ENCODE peak calls at places on chromosomes 6 and 20, in five cellular contexts. One of them, this sample, is unnamed.

GRCh38 chr20:33012327-33013189 is 5.1 kb downstream of the BPIFB2 start:
- DNase-seq in NCI-H345: no peak
- DNase-seq in activated T-cell treated with anti-CD3 and anti-CD28 coated beads for 24 hours: no peak
- DNase-seq in left cardiac atrium: no peak
- DNase-seq in activated CD4-positive, alpha-beta T cell treated with anti-CD3 and anti-CD28 coated beads for 24 hours: no peak
- DNase-seq in this sample: no peak

GRCh38 chr6:19876672-19877071 is 39.5 kb downstream of the ID4 start:
- DNase-seq in activated CD4-positive, alpha-beta T cell treated with anti-CD3 and anti-CD28 coated beads for 24 hours: no peak
- DNase-seq in NCI-H345: no peak
- DNase-seq in left cardiac atrium: no peak
- DNase-seq in activated T-cell treated with anti-CD3 and anti-CD28 coated beads for 24 hours: no peak
- DNase-seq in this sample: no peak

GRCh38 chr20:51542033-51542893 is at the start of gene NFATC2:
- DNase-seq in activated T-cell treated with anti-CD3 and anti-CD28 coated beads for 24 hours: peak; percentile 48
- DNase-seq in activated CD4-positive, alpha-beta T cell treated with anti-CD3 and anti-CD28 coated beads for 24 hours: peak; percentile 37
- DNase-seq in NCI-H345: peak; percentile 64
- DNase-seq in left cardiac atrium: peak; percentile 65
- DNase-seq in this sample: no peak

GRCh38 chr6:86148586-86148985 is 505.9 kb upstream of the SYNCRIP start:
- DNase-seq in left cardiac atrium: no peak
- DNase-seq in activated CD4-positive, alpha-beta T cell treated with anti-CD3 and anti-CD28 coated beads for 24 hours: no peak
- DNase-seq in activated T-cell treated with anti-CD3 and anti-CD28 coated beads for 24 hours: no peak
- DNase-seq in NCI-H345: no peak
- DNase-seq in this sample: no peak

GRCh38 chr6:3325210-3325609 is 66.5 kb downstream of the PSMG4 start:
- DNase-seq in NCI-H345: no peak
- DNase-seq in activated CD4-positive, alpha-beta T cell treated with anti-CD3 and anti-CD28 coated beads for 24 hours: no peak
- DNase-seq in activated T-cell treated with anti-CD3 and anti-CD28 coated beads for 24 hours: no peak
- DNase-seq in left cardiac atrium: peak; percentile 46
- DNase-seq in this sample: no peak

GRCh38 chr20:33689973-33690372 is 3.8 kb upstream of the E2F1 start:
- DNase-seq in left cardiac atrium: no peak
- DNase-seq in activated CD4-positive, alpha-beta T cell treated with anti-CD3 and anti-CD28 coated beads for 24 hours: peak; percentile 34
- DNase-seq in activated T-cell treated with anti-CD3 and anti-CD28 coated beads for 24 hours: no peak
- DNase-seq in NCI-H345: no peak
- DNase-seq in this sample: no peak

GRCh38 chr20:17614176-17614811 is 44.4 kb downstream of the DSTN start:
- DNase-seq in activated T-cell treated with anti-CD3 and anti-CD28 coated beads for 24 hours: no peak
- DNase-seq in NCI-H345: peak; percentile 49
- DNase-seq in left cardiac atrium: peak; percentile 85
- DNase-seq in activated CD4-positive, alpha-beta T cell treated with anti-CD3 and anti-CD28 coated beads for 24 hours: no peak
- DNase-seq in this sample: no peak

GRCh38 chr6:71289039-71289801 is 609 bp downstream of the OGFRL1 start:
- DNase-seq in NCI-H345: peak; percentile 18
- DNase-seq in activated T-cell treated with anti-CD3 and anti-CD28 coated beads for 24 hours: no peak
- DNase-seq in left cardiac atrium: peak; percentile 42
- DNase-seq in activated CD4-positive, alpha-beta T cell treated with anti-CD3 and anti-CD28 coated beads for 24 hours: no peak
- DNase-seq in this sample: no peak

GRCh38 chr6:136646377-136646776 is 96.2 kb upstream of the MAP7 start:
- DNase-seq in NCI-H345: no peak
- DNase-seq in activated T-cell treated with anti-CD3 and anti-CD28 coated beads for 24 hours: no peak
- DNase-seq in left cardiac atrium: no peak
- DNase-seq in activated CD4-positive, alpha-beta T cell treated with anti-CD3 and anti-CD28 coated beads for 24 hours: no peak
- DNase-seq in this sample: no peak

GRCh38 chr6:95017922-95018321 is 559.4 kb upstream of the MANEA start:
- DNase-seq in activated CD4-positive, alpha-beta T cell treated with anti-CD3 and anti-CD28 coated beads for 24 hours: no peak
- DNase-seq in NCI-H345: peak; percentile 16
- DNase-seq in activated T-cell treated with anti-CD3 and anti-CD28 coated beads for 24 hours: no peak
- DNase-seq in left cardiac atrium: no peak
- DNase-seq in this sample: no peak

GRCh38 chr20:59078231-59078630 is 35.6 kb upstream of the PRELID3B start:
- DNase-seq in left cardiac atrium: no peak
- DNase-seq in activated T-cell treated with anti-CD3 and anti-CD28 coated beads for 24 hours: no peak
- DNase-seq in activated CD4-positive, alpha-beta T cell treated with anti-CD3 and anti-CD28 coated beads for 24 hours: no peak
- DNase-seq in NCI-H345: no peak
- DNase-seq in this sample: no peak

GRCh38 chr6:43394982-43395381 is 25.5 kb upstream of the ZNF318 start:
- DNase-seq in left cardiac atrium: no peak
- DNase-seq in NCI-H345: no peak
- DNase-seq in activated CD4-positive, alpha-beta T cell treated with anti-CD3 and anti-CD28 coated beads for 24 hours: no peak
- DNase-seq in activated T-cell treated with anti-CD3 and anti-CD28 coated beads for 24 hours: no peak
- DNase-seq in this sample: no peak

GRCh38 chr6:22448311-22448711 is 121.1 kb upstream of the HDGFL1 start:
- DNase-seq in activated T-cell treated with anti-CD3 and anti-CD28 coated beads for 24 hours: no peak
- DNase-seq in activated CD4-positive, alpha-beta T cell treated with anti-CD3 and anti-CD28 coated beads for 24 hours: no peak
- DNase-seq in NCI-H345: no peak
- DNase-seq in left cardiac atrium: no peak
- DNase-seq in this sample: no peak

GRCh38 chr6:128528241-128528640 is 7.8 kb upstream of the PTPRK start:
- DNase-seq in NCI-H345: no peak
- DNase-seq in activated T-cell treated with anti-CD3 and anti-CD28 coated beads for 24 hours: no peak
- DNase-seq in left cardiac atrium: no peak
- DNase-seq in activated CD4-positive, alpha-beta T cell treated with anti-CD3 and anti-CD28 coated beads for 24 hours: no peak
- DNase-seq in this sample: no peak

GRCh38 chr20:34980543-34981213 is 25.0 kb downstream of the MYH7B start:
- DNase-seq in activated CD4-positive, alpha-beta T cell treated with anti-CD3 and anti-CD28 coated beads for 24 hours: no peak
- DNase-seq in left cardiac atrium: peak; percentile 29
- DNase-seq in activated T-cell treated with anti-CD3 and anti-CD28 coated beads for 24 hours: no peak
- DNase-seq in NCI-H345: no peak
- DNase-seq in this sample: no peak

GRCh38 chr6:3414704-3415453 is 42.0 kb downstream of the SLC22A23 start:
- DNase-seq in NCI-H345: no peak
- DNase-seq in left cardiac atrium: no peak
- DNase-seq in activated CD4-positive, alpha-beta T cell treated with anti-CD3 and anti-CD28 coated beads for 24 hours: no peak
- DNase-seq in activated T-cell treated with anti-CD3 and anti-CD28 coated beads for 24 hours: peak; percentile 4
- DNase-seq in this sample: no peak

GRCh38 chr6:147037881-147038280 is 166.3 kb upstream of the STXBP5 start:
- DNase-seq in NCI-H345: no peak
- DNase-seq in activated CD4-positive, alpha-beta T cell treated with anti-CD3 and anti-CD28 coated beads for 24 hours: no peak
- DNase-seq in activated T-cell treated with anti-CD3 and anti-CD28 coated beads for 24 hours: no peak
- DNase-seq in left cardiac atrium: no peak
- DNase-seq in this sample: no peak

GRCh38 chr6:97591955-97592354 is 308.9 kb upstream of the MMS22L start:
- DNase-seq in left cardiac atrium: no peak
- DNase-seq in NCI-H345: no peak
- DNase-seq in activated T-cell treated with anti-CD3 and anti-CD28 coated beads for 24 hours: no peak
- DNase-seq in activated CD4-positive, alpha-beta T cell treated with anti-CD3 and anti-CD28 coated beads for 24 hours: no peak
- DNase-seq in this sample: peak; percentile 33

GRCh38 chr6:31737315-31738047 is 1.2 kb upstream of the CLIC1 start:
- DNase-seq in activated T-cell treated with anti-CD3 and anti-CD28 coated beads for 24 hours: no peak
- DNase-seq in activated CD4-positive, alpha-beta T cell treated with anti-CD3 and anti-CD28 coated beads for 24 hours: no peak
- DNase-seq in NCI-H345: peak; percentile 40
- DNase-seq in left cardiac atrium: no peak
- DNase-seq in this sample: no peak

GRCh38 chr6:122641818-122642217 is 31.6 kb downstream of the PKIB start:
- DNase-seq in left cardiac atrium: no peak
- DNase-seq in activated CD4-positive, alpha-beta T cell treated with anti-CD3 and anti-CD28 coated beads for 24 hours: no peak
- DNase-seq in NCI-H345: no peak
- DNase-seq in activated T-cell treated with anti-CD3 and anti-CD28 coated beads for 24 hours: no peak
- DNase-seq in this sample: no peak

GRCh38 chr6:12657884-12658283 is 58.7 kb upstream of the PHACTR1 start:
- DNase-seq in activated T-cell treated with anti-CD3 and anti-CD28 coated beads for 24 hours: no peak
- DNase-seq in activated CD4-positive, alpha-beta T cell treated with anti-CD3 and anti-CD28 coated beads for 24 hours: no peak
- DNase-seq in left cardiac atrium: no peak
- DNase-seq in NCI-H345: no peak
- DNase-seq in this sample: no peak

GRCh38 chr20:5584678-5585077 is 165.5 kb upstream of the SHLD1 start:
- DNase-seq in activated T-cell treated with anti-CD3 and anti-CD28 coated beads for 24 hours: no peak
- DNase-seq in activated CD4-positive, alpha-beta T cell treated with anti-CD3 and anti-CD28 coated beads for 24 hours: no peak
- DNase-seq in NCI-H345: no peak
- DNase-seq in left cardiac atrium: no peak
- DNase-seq in this sample: no peak

GRCh38 chr6:109595998-109596397 is 95.0 kb downstream of the AK9 start:
- DNase-seq in left cardiac atrium: no peak
- DNase-seq in activated CD4-positive, alpha-beta T cell treated with anti-CD3 and anti-CD28 coated beads for 24 hours: no peak
- DNase-seq in activated T-cell treated with anti-CD3 and anti-CD28 coated beads for 24 hours: no peak
- DNase-seq in NCI-H345: peak; percentile 16
- DNase-seq in this sample: no peak

GRCh38 chr6:31470801-31471200 is 27.1 kb upstream of the MICB start:
- DNase-seq in activated T-cell treated with anti-CD3 and anti-CD28 coated beads for 24 hours: no peak
- DNase-seq in left cardiac atrium: no peak
- DNase-seq in activated CD4-positive, alpha-beta T cell treated with anti-CD3 and anti-CD28 coated beads for 24 hours: no peak
- DNase-seq in NCI-H345: no peak
- DNase-seq in this sample: no peak

GRCh38 chr20:24160563-24161355 is 172.2 kb upstream of the GGTLC1 start:
- DNase-seq in left cardiac atrium: peak; percentile 36
- DNase-seq in NCI-H345: peak; percentile 32
- DNase-seq in activated T-cell treated with anti-CD3 and anti-CD28 coated beads for 24 hours: no peak
- DNase-seq in activated CD4-positive, alpha-beta T cell treated with anti-CD3 and anti-CD28 coated beads for 24 hours: no peak
- DNase-seq in this sample: peak; percentile 48

GRCh38 chr20:53672484-53673129 is 79.0 kb upstream of the ZNF217 start:
- DNase-seq in activated CD4-positive, alpha-beta T cell treated with anti-CD3 and anti-CD28 coated beads for 24 hours: no peak
- DNase-seq in NCI-H345: no peak
- DNase-seq in activated T-cell treated with anti-CD3 and anti-CD28 coated beads for 24 hours: no peak
- DNase-seq in left cardiac atrium: no peak
- DNase-seq in this sample: no peak

GRCh38 chr6:52887912-52888535 is 21.5 kb downstream of the GSTA3 start:
- DNase-seq in NCI-H345: no peak
- DNase-seq in left cardiac atrium: no peak
- DNase-seq in activated T-cell treated with anti-CD3 and anti-CD28 coated beads for 24 hours: no peak
- DNase-seq in activated CD4-positive, alpha-beta T cell treated with anti-CD3 and anti-CD28 coated beads for 24 hours: no peak
- DNase-seq in this sample: no peak

GRCh38 chr6:128139519-128139918 is 238.7 kb upstream of the THEMIS start:
- DNase-seq in activated T-cell treated with anti-CD3 and anti-CD28 coated beads for 24 hours: no peak
- DNase-seq in NCI-H345: no peak
- DNase-seq in left cardiac atrium: no peak
- DNase-seq in activated CD4-positive, alpha-beta T cell treated with anti-CD3 and anti-CD28 coated beads for 24 hours: no peak
- DNase-seq in this sample: no peak

GRCh38 chr6:11064836-11065235 is 20.7 kb upstream of the ELOVL2 start:
- DNase-seq in left cardiac atrium: no peak
- DNase-seq in activated CD4-positive, alpha-beta T cell treated with anti-CD3 and anti-CD28 coated beads for 24 hours: no peak
- DNase-seq in NCI-H345: no peak
- DNase-seq in activated T-cell treated with anti-CD3 and anti-CD28 coated beads for 24 hours: no peak
- DNase-seq in this sample: no peak

GRCh38 chr6:157222201-157222981 is 100.9 kb downstream of the TMEM242 start:
- DNase-seq in left cardiac atrium: no peak
- DNase-seq in activated CD4-positive, alpha-beta T cell treated with anti-CD3 and anti-CD28 coated beads for 24 hours: no peak
- DNase-seq in activated T-cell treated with anti-CD3 and anti-CD28 coated beads for 24 hours: no peak
- DNase-seq in NCI-H345: no peak
- DNase-seq in this sample: no peak

GRCh38 chr20:2341336-2341735 is 39.4 kb upstream of the TGM6 start:
- DNase-seq in activated T-cell treated with anti-CD3 and anti-CD28 coated beads for 24 hours: no peak
- DNase-seq in NCI-H345: no peak
- DNase-seq in left cardiac atrium: no peak
- DNase-seq in activated CD4-positive, alpha-beta T cell treated with anti-CD3 and anti-CD28 coated beads for 24 hours: no peak
- DNase-seq in this sample: no peak

GRCh38 chr6:53464483-53464882 is 80.4 kb downstream of the GCLC start:
- DNase-seq in left cardiac atrium: no peak
- DNase-seq in activated CD4-positive, alpha-beta T cell treated with anti-CD3 and anti-CD28 coated beads for 24 hours: no peak
- DNase-seq in activated T-cell treated with anti-CD3 and anti-CD28 coated beads for 24 hours: no peak
- DNase-seq in NCI-H345: no peak
- DNase-seq in this sample: no peak

GRCh38 chr20:18056174-18057105 is 1.3 kb downstream of the OVOL2 start:
- DNase-seq in activated CD4-positive, alpha-beta T cell treated with anti-CD3 and anti-CD28 coated beads for 24 hours: no peak
- DNase-seq in activated T-cell treated with anti-CD3 and anti-CD28 coated beads for 24 hours: no peak
- DNase-seq in NCI-H345: peak; percentile 79
- DNase-seq in left cardiac atrium: no peak
- DNase-seq in this sample: no peak

GRCh38 chr20:50259705-50260479 is 69.3 kb downstream of the CEBPB start:
- DNase-seq in activated T-cell treated with anti-CD3 and anti-CD28 coated beads for 24 hours: no peak
- DNase-seq in activated CD4-positive, alpha-beta T cell treated with anti-CD3 and anti-CD28 coated beads for 24 hours: no peak
- DNase-seq in NCI-H345: peak; percentile 30
- DNase-seq in left cardiac atrium: peak; percentile 72
- DNase-seq in this sample: no peak

GRCh38 chr6:88177961-88178464 is 11.9 kb upstream of the CNR1 start:
- DNase-seq in left cardiac atrium: no peak
- DNase-seq in activated T-cell treated with anti-CD3 and anti-CD28 coated beads for 24 hours: no peak
- DNase-seq in activated CD4-positive, alpha-beta T cell treated with anti-CD3 and anti-CD28 coated beads for 24 hours: no peak
- DNase-seq in NCI-H345: no peak
- DNase-seq in this sample: no peak

GRCh38 chr6:13980534-13980933 is 55.8 kb downstream of the RNF182 start:
- DNase-seq in activated T-cell treated with anti-CD3 and anti-CD28 coated beads for 24 hours: no peak
- DNase-seq in left cardiac atrium: no peak
- DNase-seq in activated CD4-positive, alpha-beta T cell treated with anti-CD3 and anti-CD28 coated beads for 24 hours: no peak
- DNase-seq in NCI-H345: no peak
- DNase-seq in this sample: no peak

GRCh38 chr6:16305246-16305725 is 66.9 kb downstream of the GMPR start:
- DNase-seq in activated T-cell treated with anti-CD3 and anti-CD28 coated beads for 24 hours: no peak
- DNase-seq in NCI-H345: no peak
- DNase-seq in left cardiac atrium: no peak
- DNase-seq in activated CD4-positive, alpha-beta T cell treated with anti-CD3 and anti-CD28 coated beads for 24 hours: no peak
- DNase-seq in this sample: no peak

GRCh38 chr6:101380861-101381630 is 12.5 kb upstream of the GRIK2 start:
- DNase-seq in activated T-cell treated with anti-CD3 and anti-CD28 coated beads for 24 hours: no peak
- DNase-seq in activated CD4-positive, alpha-beta T cell treated with anti-CD3 and anti-CD28 coated beads for 24 hours: no peak
- DNase-seq in NCI-H345: no peak
- DNase-seq in left cardiac atrium: no peak
- DNase-seq in this sample: no peak

This sample was measured in iPS DF 6.9.